ENCODE peak calls at places on chromosomes 16 and 17, in six cellular contexts. I, O, U, Z, H and K are unnamed samples.
A peak's percentile ranks its signal among the peaks of the same experiment; 100 is the strongest.

GRCh38 chr17:4375039-4375748 is 8.7 kb upstream of the UBE2G1 start:
- DNase-seq in U (peak; percentile 71), O (no peak), Z (no peak), H (no peak), I (no peak), K (no peak)

GRCh38 chr17:35559495-35559894 is 1.1 kb downstream of the SLFN14 start:
- DNase-seq in I (no peak), O (no peak), H (no peak), U (no peak), Z (no peak), K (no peak)

GRCh38 chr16:73171380-73171779 is 123.5 kb upstream of the ZFHX3 start:
- DNase-seq in O (no peak), H (no peak), Z (no peak), I (no peak), U (no peak), K (no peak)

GRCh38 chr16:81524382-81524781 is 79.8 kb downstream of the CMIP start:
- DNase-seq in H (no peak), U (no peak), O (no peak), I (no peak), Z (no peak), K (no peak)

GRCh38 chr17:73302189-73302588 is 9.6 kb downstream of the CDC42EP4 start:
- DNase-seq in U (no peak), I (no peak), Z (no peak), H (no peak), O (no peak), K (no peak)

GRCh38 chr17:32261521-32261792 is 4.2 kb upstream of the RHBDL3 start:
- DNase-seq in O (no peak), U (no peak), Z (no peak), H (no peak), I (no peak), K (no peak)

GRCh38 chr16:1746693-1747195 is 24.6 kb downstream of the NME3 start:
- DNase-seq in O (no peak), I (no peak), Z (peak; percentile 35), H (no peak), U (no peak), K (peak; percentile 77)

GRCh38 chr17:5430413-5430999 is 8.4 kb downstream of the C1QBP start:
- DNase-seq in U (no peak), H (no peak), I (no peak), O (no peak), Z (no peak), K (no peak)

GRCh38 chr17:2237960-2238359 is 65.6 kb downstream of the SMG6 start:
- DNase-seq in Z (no peak), H (no peak), I (no peak), O (no peak), U (no peak), K (no peak)

GRCh38 chr17:39462644-39463375 is 1.5 kb downstream of the CDK12 start:
- DNase-seq in I (no peak), Z (peak; percentile 46), U (no peak), H (no peak), O (peak; percentile 24), K (peak; percentile 31)

GRCh38 chr17:39672522-39673334 is 4.5 kb downstream of the PNMT start:
- DNase-seq in Z (no peak), H (no peak), I (no peak), U (no peak), O (no peak), K (peak; percentile 59)

GRCh38 chr17:32971171-32971570 is 20.5 kb upstream of the SPACA3 start:
- DNase-seq in O (no peak), Z (no peak), I (no peak), U (no peak), H (no peak), K (no peak)

GRCh38 chr16:85612191-85612800 is 826 bp upstream of the GSE1 start:
- DNase-seq in U (peak; percentile 46), I (peak; percentile 87), H (no peak), Z (peak; percentile 92), O (peak; percentile 79), K (peak; percentile 91)

GRCh38 chr17:1967092-1967662 is 58.0 kb downstream of the RTN4RL1 start:
- DNase-seq in O (no peak), H (no peak), I (no peak), U (no peak), Z (no peak), K (peak; percentile 35)

GRCh38 chr17:42554250-42555121 is 1.8 kb downstream of the HSD17B1 start:
- DNase-seq in H (no peak), U (peak; percentile 93), I (peak; percentile 78), O (peak; percentile 93), Z (peak; percentile 92), K (peak; percentile 97)

GRCh38 chr17:22411185-22411784 is 719.0 kb downstream of the KCNJ18 start:
- DNase-seq in H (no peak), Z (no peak), O (no peak), I (no peak), U (no peak), K (no peak)

GRCh38 chr17:77332034-77332971 is 191.5 kb downstream of the SEC14L1 start:
- DNase-seq in U (peak; percentile 69), O (peak; percentile 15), Z (peak; percentile 42), I (no peak), H (no peak), K (peak; percentile 32)

GRCh38 chr17:15490634-15491261 is 23.3 kb upstream of the CDRT4 start:
- DNase-seq in O (peak; percentile 50), H (no peak), Z (no peak), I (no peak), U (no peak), K (peak; percentile 64)

GRCh38 chr16:57245472-57246113 is 534 bp downstream of the ARL2BP start:
- DNase-seq in O (peak; percentile 49), H (no peak), I (peak; percentile 24), U (peak; percentile 38), Z (peak; percentile 78), K (peak; percentile 56)

GRCh38 chr16:24538756-24539294 is 541 bp upstream of the RBBP6 start:
- DNase-seq in Z (no peak), O (no peak), I (no peak), H (no peak), U (no peak), K (peak; percentile 62)

GRCh38 chr16:65306722-65307121 is 184.9 kb upstream of the CDH11 start:
- DNase-seq in I (no peak), U (no peak), Z (no peak), H (no peak), O (no peak), K (no peak)

GRCh38 chr17:52389632-52390031 is 231.1 kb upstream of the CA10 start:
- DNase-seq in I (no peak), U (no peak), Z (no peak), H (no peak), O (no peak), K (no peak)

GRCh38 chr16:89764711-89765201 is 43.4 kb downstream of the ZNF276 start:
- DNase-seq in U (peak; percentile 86), O (peak; percentile 54), I (no peak), Z (peak; percentile 83), H (peak; percentile 20), K (no peak)
- TF ChIP-seq POLR2A in U (peak; percentile 89), O (no peak), I (no peak), Z (peak; percentile 67), H (no peak), K (peak; percentile 80)

DNA sequence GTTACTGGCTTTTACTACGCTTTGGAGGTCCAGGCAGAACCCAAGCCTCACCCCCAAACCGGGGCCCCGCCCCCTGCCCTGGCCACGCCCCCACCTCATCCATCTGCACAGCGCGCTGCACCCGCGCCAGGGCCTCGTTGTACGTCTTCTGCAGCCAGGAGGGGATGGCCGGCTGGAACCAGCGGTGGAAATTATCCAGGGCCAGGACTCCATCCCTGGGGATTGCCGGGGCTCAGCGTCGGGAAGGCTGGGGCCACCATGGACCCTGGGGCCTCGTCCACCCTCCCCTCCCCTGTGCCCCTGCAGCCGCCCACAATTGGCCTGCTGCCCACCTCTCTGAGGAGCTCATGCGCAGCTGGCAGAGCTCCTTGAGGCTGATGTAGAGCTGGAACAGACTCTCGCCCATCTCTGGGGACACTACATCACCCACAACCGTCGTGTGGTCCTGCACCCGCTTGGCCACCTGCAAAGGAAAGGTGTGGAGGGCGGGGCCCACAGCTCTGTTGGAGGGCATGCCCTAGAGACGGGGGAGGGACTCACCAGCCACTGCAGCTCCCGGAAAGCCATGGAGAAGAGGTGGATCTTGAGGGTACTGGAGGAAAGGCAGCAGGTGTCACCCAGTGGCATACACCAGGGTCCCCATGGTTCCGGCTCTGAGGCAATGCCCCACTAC is 8.8 kb downstream of the UNC13D start:
- DNase-seq in O (no peak), H (no peak), I (no peak), Z (no peak), U (no peak), K (no peak)
- H3K4me3 ChIP-seq in O (no peak overlapping the region), H (no peak overlapping the region), I (no peak overlapping the region), Z (no peak overlapping the region), U (no peak overlapping the region), K (no peak overlapping the region)

GRCh38 chr16:15888072-15888976 is at the start of gene CEP20:
- DNase-seq in U (peak; percentile 100), I (peak; percentile 99), H (peak; percentile 98), Z (peak; percentile 99), O (peak; percentile 100), K (peak; percentile 99)
- TF ChIP-seq POLR2A in U (peak; percentile 42), I (peak; percentile 84), H (no peak), Z (peak; percentile 79), O (peak; percentile 39), K (peak; percentile 60)

GRCh38 chr17:28225872-28226271 is 93.1 kb upstream of the TMEM97 start:
- DNase-seq in O (no peak), H (no peak), I (no peak), Z (no peak), U (no peak), K (no peak)
- H3K4me3 ChIP-seq in O (no peak overlapping the region), H (no peak overlapping the region), I (no peak overlapping the region), Z (no peak overlapping the region), U (no peak overlapping the region), K (no peak overlapping the region)

GRCh38 chr16:67740391-67740790 is 21.3 kb upstream of the GFOD2 start:
- DNase-seq in I (no peak), H (no peak), O (no peak), Z (no peak), U (no peak), K (no peak)
- TF ChIP-seq POLR2A in I (no peak), H (no peak), O (no peak), Z (no peak), U (no peak), K (no peak)

DNA sequence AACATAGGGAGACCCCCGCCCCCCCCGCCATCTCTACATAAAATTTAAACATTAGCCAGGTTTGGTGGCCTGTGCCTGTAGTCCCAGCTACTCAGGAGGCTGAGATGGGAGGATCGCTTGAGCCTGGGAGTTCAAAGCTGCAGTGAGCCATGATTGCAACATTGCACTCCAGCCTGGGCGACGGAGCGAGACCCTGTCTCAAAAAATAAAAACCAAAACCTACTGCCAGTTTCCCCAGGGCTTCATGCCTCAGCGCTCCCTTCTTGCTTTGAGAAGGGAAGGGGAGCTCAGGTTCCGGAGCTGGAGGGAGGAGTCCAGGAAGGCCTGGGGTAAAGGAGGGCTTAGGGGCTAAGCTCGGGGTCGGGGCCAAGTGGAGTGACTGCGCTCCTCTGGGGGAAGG is 20.5 kb downstream of the PLCD3 start:
- DNase-seq in O (no peak), U (no peak), Z (no peak), I (no peak), H (no peak), K (no peak)
- H3K4me3 ChIP-seq in O (no peak overlapping the region), U (no peak overlapping the region), Z (no peak overlapping the region), I (no peak overlapping the region), H (no peak overlapping the region), K (no peak overlapping the region)

GRCh38 chr17:75287221-75287620 is 2.0 kb downstream of the SLC25A19 start:
- DNase-seq in H (no peak), I (no peak), U (no peak), Z (no peak), O (no peak), K (no peak)
- TF ChIP-seq POLR2A in H (no peak), I (no peak), U (no peak), Z (no peak), O (no peak), K (no peak)